ENCODE peak calls at places on chromosomes 2 and 18, in seven cellular contexts. One of them, this sample, is unnamed.

GRCh38 chr2:64859208-64860161 is 129.7 kb upstream of the SLC1A4 start:
- DNase-seq in uterus: peak; percentile 86
- DNase-seq in heart left ventricle: peak; percentile 95
- DNase-seq in endothelial cell of umbilical vein: peak; percentile 76
- DNase-seq in K562: peak; percentile 92
- DNase-seq in suprapubic skin: peak; percentile 96
- DNase-seq in esophagus squamous epithelium: peak; percentile 14
- DNase-seq in this sample: peak; percentile 94

GRCh38 chr18:49473721-49474120 is 13.3 kb upstream of the DYM start:
- DNase-seq in uterus: no peak
- DNase-seq in heart left ventricle: no peak
- DNase-seq in endothelial cell of umbilical vein: no peak
- DNase-seq in suprapubic skin: no peak
- DNase-seq in esophagus squamous epithelium: no peak
- DNase-seq in K562: no peak
- DNase-seq in this sample: no peak

GRCh38 chr18:22346968-22347611 is 70.6 kb downstream of the CTAGE1 start:
- DNase-seq in esophagus squamous epithelium: no peak
- DNase-seq in endothelial cell of umbilical vein: peak; percentile 76
- DNase-seq in uterus: peak; percentile 81
- DNase-seq in heart left ventricle: peak; percentile 93
- DNase-seq in K562: no peak
- DNase-seq in suprapubic skin: no peak
- DNase-seq in this sample: peak; percentile 73

GRCh38 chr2:204655101-204655500 is 109.8 kb downstream of the PARD3B start:
- DNase-seq in suprapubic skin: no peak
- DNase-seq in uterus: no peak
- DNase-seq in heart left ventricle: no peak
- DNase-seq in K562: no peak
- DNase-seq in esophagus squamous epithelium: no peak
- DNase-seq in endothelial cell of umbilical vein: no peak
- DNase-seq in this sample: no peak

GRCh38 chr2:64804651-64805050 is 150.9 kb upstream of the SERTAD2 start:
- DNase-seq in uterus: no peak
- DNase-seq in endothelial cell of umbilical vein: no peak
- DNase-seq in K562: no peak
- DNase-seq in suprapubic skin: no peak
- DNase-seq in esophagus squamous epithelium: no peak
- DNase-seq in heart left ventricle: no peak
- DNase-seq in this sample: no peak

GRCh38 chr18:34947711-34948125 is 93.5 kb upstream of the MAPRE2 start:
- DNase-seq in endothelial cell of umbilical vein: peak; percentile 13
- DNase-seq in K562: no peak
- DNase-seq in heart left ventricle: no peak
- DNase-seq in esophagus squamous epithelium: no peak
- DNase-seq in uterus: no peak
- DNase-seq in suprapubic skin: no peak
- DNase-seq in this sample: no peak

GRCh38 chr2:234674781-234675201 is 177.9 kb upstream of the ARL4C start:
- DNase-seq in K562: no peak
- DNase-seq in esophagus squamous epithelium: no peak
- DNase-seq in endothelial cell of umbilical vein: no peak
- DNase-seq in suprapubic skin: no peak
- DNase-seq in uterus: no peak
- DNase-seq in heart left ventricle: no peak
- DNase-seq in this sample: no peak

GRCh38 chr2:52054824-52055223 is 1022.9 kb upstream of the NRXN1 start:
- DNase-seq in heart left ventricle: no peak
- DNase-seq in K562: no peak
- DNase-seq in esophagus squamous epithelium: no peak
- DNase-seq in suprapubic skin: no peak
- DNase-seq in endothelial cell of umbilical vein: no peak
- DNase-seq in uterus: no peak
- DNase-seq in this sample: no peak

GRCh38 chr2:10402652-10403215 is 45.4 kb downstream of the ODC1 start:
- DNase-seq in uterus: no peak
- DNase-seq in K562: no peak
- DNase-seq in heart left ventricle: no peak
- DNase-seq in endothelial cell of umbilical vein: no peak
- DNase-seq in suprapubic skin: no peak
- DNase-seq in esophagus squamous epithelium: no peak
- DNase-seq in this sample: no peak

GRCh38 chr2:200378652-200379290 is 72.3 kb downstream of the SPATS2L start:
- DNase-seq in uterus: no peak
- DNase-seq in endothelial cell of umbilical vein: peak; percentile 73
- DNase-seq in K562: no peak
- DNase-seq in esophagus squamous epithelium: no peak
- DNase-seq in heart left ventricle: no peak
- DNase-seq in suprapubic skin: no peak
- DNase-seq in this sample: no peak

GRCh38 chr2:16671760-16672159 is 6.1 kb upstream of the CYRIA start:
- DNase-seq in endothelial cell of umbilical vein: peak; percentile 54
- DNase-seq in K562: no peak
- DNase-seq in suprapubic skin: no peak
- DNase-seq in esophagus squamous epithelium: no peak
- DNase-seq in uterus: no peak
- DNase-seq in heart left ventricle: peak; percentile 35
- DNase-seq in this sample: peak; percentile 41

DNA sequence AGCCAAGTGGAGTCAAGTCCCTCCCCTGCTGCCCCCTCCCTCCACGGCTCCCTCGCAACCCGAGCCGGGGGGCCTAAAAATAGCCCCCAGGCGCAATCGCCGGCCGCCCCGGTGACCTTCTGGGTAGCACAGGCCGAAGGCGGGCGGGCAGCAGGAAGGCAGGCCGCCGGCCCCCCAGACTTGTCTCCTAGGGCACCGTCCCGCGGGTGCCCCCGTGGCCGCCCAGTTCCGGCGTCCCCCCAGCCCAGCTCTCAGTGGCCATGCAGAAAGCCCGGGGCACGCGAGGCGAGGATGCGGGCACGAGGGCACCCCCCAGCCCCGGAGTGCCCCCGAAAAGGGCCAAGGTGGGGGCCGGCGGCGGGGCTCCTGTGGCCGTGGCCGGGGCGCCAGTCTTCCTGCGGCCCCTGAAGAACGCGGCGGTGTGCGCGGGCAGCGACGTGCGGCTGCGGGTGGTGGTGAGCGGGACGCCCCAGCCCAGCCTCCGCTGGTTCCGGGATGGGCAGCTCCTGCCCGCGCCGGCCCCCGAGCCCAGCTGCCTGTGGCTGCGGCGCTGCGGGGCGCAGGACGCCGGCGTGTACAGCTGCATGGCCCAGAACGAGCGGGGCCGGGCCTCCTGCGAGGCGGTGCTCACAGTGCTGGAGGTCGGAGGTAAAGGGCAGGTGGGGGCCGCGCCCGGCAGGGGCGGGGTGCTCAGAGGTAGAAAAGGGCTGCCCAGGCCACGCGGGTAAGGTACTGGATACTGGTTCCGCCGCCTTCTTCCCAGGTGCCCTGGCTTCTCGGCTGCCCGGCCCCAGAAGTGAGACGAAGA is at the start of gene SPEG:
- DNase-seq in endothelial cell of umbilical vein: no peak
- DNase-seq in uterus: peak; percentile 31
- DNase-seq in K562: no peak
- DNase-seq in suprapubic skin: no peak
- DNase-seq in heart left ventricle: peak; percentile 66
- DNase-seq in esophagus squamous epithelium: no peak
- DNase-seq in this sample: no peak
- H3K4me1 ChIP-seq in endothelial cell of umbilical vein: no peaks in the 10 kb centered on the region
- H3K4me1 ChIP-seq in uterus: peaks cover 10% of the 10 kb centered on the region
- H3K4me1 ChIP-seq in K562: peaks cover 6% of the 10 kb centered on the region
- H3K4me1 ChIP-seq in suprapubic skin: peaks cover 13% of the 10 kb centered on the region
- H3K4me1 ChIP-seq in heart left ventricle: peaks cover 34% of the 10 kb centered on the region
- H3K4me1 ChIP-seq in esophagus squamous epithelium: peaks cover 25% of the 10 kb centered on the region
- H3K4me1 ChIP-seq in this sample: peaks cover 8% of the 10 kb centered on the region

GRCh38 chr2:237744270-237744612 is 54.3 kb upstream of the RBM44 start:
- DNase-seq in uterus: no peak
- DNase-seq in endothelial cell of umbilical vein: no peak
- DNase-seq in K562: no peak
- DNase-seq in heart left ventricle: no peak
- DNase-seq in suprapubic skin: no peak
- DNase-seq in esophagus squamous epithelium: no peak
- DNase-seq in this sample: no peak

GRCh38 chr2:237744613-237745249 is 53.8 kb upstream of the RBM44 start:
- DNase-seq in heart left ventricle: peak; percentile 76
- DNase-seq in K562: peak; percentile 75
- DNase-seq in uterus: peak; percentile 85
- DNase-seq in endothelial cell of umbilical vein: peak; percentile 86
- DNase-seq in esophagus squamous epithelium: no peak
- DNase-seq in suprapubic skin: peak; percentile 86
- DNase-seq in this sample: peak; percentile 69

GRCh38 chr2:237742614-237743013 is 56.0 kb upstream of the RBM44 start:
- DNase-seq in heart left ventricle: no peak
- DNase-seq in endothelial cell of umbilical vein: no peak
- DNase-seq in esophagus squamous epithelium: no peak
- DNase-seq in suprapubic skin: no peak
- DNase-seq in uterus: no peak
- DNase-seq in K562: no peak
- DNase-seq in this sample: no peak

GRCh38 chr2:237743024-237743423 is 55.6 kb upstream of the RBM44 start:
- DNase-seq in heart left ventricle: no peak
- DNase-seq in endothelial cell of umbilical vein: no peak
- DNase-seq in suprapubic skin: no peak
- DNase-seq in K562: no peak
- DNase-seq in esophagus squamous epithelium: no peak
- DNase-seq in uterus: no peak
- DNase-seq in this sample: no peak

DNA sequence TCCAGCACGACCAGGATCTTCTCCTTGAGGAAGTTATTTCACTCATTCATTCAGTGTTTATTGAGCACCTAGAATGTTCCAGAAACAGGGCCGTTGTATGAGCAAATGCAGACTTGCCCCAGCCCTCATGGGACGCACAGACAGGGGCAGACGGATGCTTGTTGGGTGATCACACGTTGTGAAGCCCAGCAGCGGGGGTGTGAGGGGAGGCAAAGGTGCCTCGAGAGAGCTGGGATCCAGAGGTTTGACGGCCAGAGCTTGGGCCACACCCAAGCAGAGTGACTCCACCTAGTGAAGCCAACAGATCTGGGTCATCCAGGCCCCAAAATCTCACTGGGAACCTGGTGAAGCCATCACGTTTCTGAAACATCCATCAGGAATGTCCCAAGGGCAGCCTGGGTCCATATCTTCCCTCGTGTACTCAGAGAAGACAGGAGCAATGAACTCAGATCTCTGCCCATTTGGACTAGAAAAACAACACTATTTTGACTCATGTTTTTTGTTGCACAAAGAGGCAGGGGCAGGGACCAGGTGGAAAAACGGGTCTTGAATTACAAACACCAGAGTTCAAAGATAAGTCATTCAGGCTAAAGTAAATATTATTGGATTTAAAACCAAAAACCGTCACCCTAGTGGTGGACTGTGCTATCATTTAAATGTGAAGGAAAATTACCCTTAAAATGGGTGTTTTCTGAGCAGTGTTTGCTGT is 54.9 kb upstream of the RBM44 start:
- DNase-seq in heart left ventricle: no peak
- DNase-seq in endothelial cell of umbilical vein: peak; percentile 68
- DNase-seq in suprapubic skin: no peak
- DNase-seq in uterus: no peak
- DNase-seq in esophagus squamous epithelium: no peak
- DNase-seq in K562: no peak
- DNase-seq in this sample: no peak
- TF ChIP-seq POLR2A in heart left ventricle: no peak
- TF ChIP-seq POLR2A in endothelial cell of umbilical vein: no peak
- TF ChIP-seq POLR2A in suprapubic skin: no peak
- TF ChIP-seq POLR2A in uterus: no peak
- TF ChIP-seq POLR2A in esophagus squamous epithelium: no peak
- TF ChIP-seq POLR2A in K562: no peak
- TF ChIP-seq POLR2A in this sample: no peak

GRCh38 chr18:47594621-47595086 is 335.8 kb downstream of the SMAD2 start:
- DNase-seq in esophagus squamous epithelium: no peak
- DNase-seq in K562: no peak
- DNase-seq in endothelial cell of umbilical vein: no peak
- DNase-seq in suprapubic skin: no peak
- DNase-seq in heart left ventricle: no peak
- DNase-seq in uterus: no peak
- DNase-seq in this sample: no peak

GRCh38 chr18:47595816-47596501 is 334.5 kb downstream of the SMAD2 start:
- DNase-seq in endothelial cell of umbilical vein: peak; percentile 1
- DNase-seq in uterus: no peak
- DNase-seq in esophagus squamous epithelium: no peak
- DNase-seq in heart left ventricle: no peak
- DNase-seq in K562: peak; percentile 50
- DNase-seq in suprapubic skin: no peak
- DNase-seq in this sample: no peak

GRCh38 chr18:47587587-47587986 is 336.1 kb upstream of the SKOR2 start:
- DNase-seq in esophagus squamous epithelium: no peak
- DNase-seq in heart left ventricle: no peak
- DNase-seq in endothelial cell of umbilical vein: no peak
- DNase-seq in uterus: no peak
- DNase-seq in K562: no peak
- DNase-seq in suprapubic skin: no peak
- DNase-seq in this sample: peak; percentile 64

GRCh38 chr18:47594063-47594462 is 336.4 kb downstream of the SMAD2 start:
- DNase-seq in suprapubic skin: no peak
- DNase-seq in endothelial cell of umbilical vein: no peak
- DNase-seq in K562: no peak
- DNase-seq in esophagus squamous epithelium: no peak
- DNase-seq in heart left ventricle: no peak
- DNase-seq in uterus: no peak
- DNase-seq in this sample: no peak

DNA sequence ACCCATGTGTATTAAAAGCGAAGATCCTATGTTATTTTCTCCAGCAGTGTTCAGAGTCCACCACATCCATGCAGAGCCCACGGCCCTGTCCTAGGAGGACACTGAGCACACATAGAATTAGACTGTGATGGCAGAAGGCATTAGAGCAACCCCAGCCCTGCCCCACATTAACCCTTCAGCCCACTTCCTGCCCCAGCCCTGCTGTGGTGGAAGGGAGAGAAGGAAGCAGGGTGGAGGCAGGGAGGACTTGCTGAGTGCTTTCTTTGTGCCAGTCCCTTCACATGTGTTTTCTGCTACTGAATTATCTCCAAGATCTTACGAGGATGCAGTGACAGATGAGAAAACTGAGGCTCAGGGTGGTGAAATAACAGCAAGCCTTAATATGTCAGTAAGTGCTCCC is 339.0 kb downstream of the SMAD2 start:
- DNase-seq in uterus: no peak
- DNase-seq in suprapubic skin: no peak
- DNase-seq in esophagus squamous epithelium: no peak
- DNase-seq in endothelial cell of umbilical vein: no peak
- DNase-seq in K562: no peak
- DNase-seq in heart left ventricle: no peak
- DNase-seq in this sample: no peak
- H3K27me3 ChIP-seq in uterus: no peaks in the 10 kb centered on the region
- H3K27me3 ChIP-seq in suprapubic skin: peaks cover 20% of the 10 kb centered on the region
- H3K27me3 ChIP-seq in esophagus squamous epithelium: no peaks in the 10 kb centered on the region
- H3K27me3 ChIP-seq in endothelial cell of umbilical vein: no peaks in the 10 kb centered on the region
- H3K27me3 ChIP-seq in K562: peaks cover 6% of the 10 kb centered on the region
- H3K27me3 ChIP-seq in heart left ventricle: peaks cover 38% of the 10 kb centered on the region
- H3K27me3 ChIP-seq in this sample: no peaks in the 10 kb centered on the region

DNA sequence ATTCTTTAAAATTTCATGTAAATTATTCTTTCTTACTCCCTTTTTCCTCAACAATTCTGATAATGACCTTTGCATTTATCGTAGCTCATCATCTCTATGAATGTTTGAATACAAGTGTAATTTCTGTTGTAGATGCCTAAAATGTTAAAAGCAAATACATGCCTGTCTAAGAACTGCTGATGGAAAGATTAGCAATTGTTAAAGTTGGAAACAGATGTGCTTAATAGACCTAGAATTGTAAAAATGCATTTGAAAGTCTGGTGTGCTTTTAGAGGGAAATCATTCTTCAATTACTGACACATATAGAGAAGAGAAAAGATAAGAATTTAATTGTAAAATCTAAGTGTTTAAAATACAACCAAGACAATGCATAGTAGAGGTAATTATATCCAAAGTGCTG is 50.4 kb downstream of the CCDC102B start:
- DNase-seq in esophagus squamous epithelium: no peak
- DNase-seq in uterus: no peak
- DNase-seq in heart left ventricle: no peak
- DNase-seq in endothelial cell of umbilical vein: no peak
- DNase-seq in K562: no peak
- DNase-seq in suprapubic skin: no peak
- DNase-seq in this sample: no peak
- H3K4me1 ChIP-seq in esophagus squamous epithelium: no peaks in the 10 kb centered on the region
- H3K4me1 ChIP-seq in uterus: no peaks in the 10 kb centered on the region
- H3K4me1 ChIP-seq in heart left ventricle: no peaks in the 10 kb centered on the region
- H3K4me1 ChIP-seq in endothelial cell of umbilical vein: no peaks in the 10 kb centered on the region
- H3K4me1 ChIP-seq in K562: no peaks in the 10 kb centered on the region
- H3K4me1 ChIP-seq in suprapubic skin: no peaks in the 10 kb centered on the region
- H3K4me1 ChIP-seq in this sample: no peaks in the 10 kb centered on the region